ENCODE peak calls at places on chromosomes 1 and 21, in ten cellular contexts. D, G, B, V, W, N, L, X, M and I are unnamed samples.

GRCh38 chr1:36366091-36366661 is 19.5 kb downstream of the STK40 start:
- DNase-seq in D (peak), G (peak), B (peak), V (no peak), W (no peak), N (no peak), L (no peak), X (no peak), M (no peak), I (peak)

GRCh38 chr1:60277269-60277668 is 203.7 kb upstream of the C1orf87 start:
- DNase-seq in D (no peak), G (no peak), B (no peak), V (no peak), W (no peak), N (peak), L (no peak), X (no peak), M (no peak), I (no peak)

GRCh38 chr1:184994301-184994700 is 20.0 kb upstream of the NIBAN1 start:
- DNase-seq in D (no peak), G (no peak), B (no peak), V (no peak), W (no peak), N (no peak), L (no peak), X (no peak), M (no peak), I (no peak)

GRCh38 chr1:16979475-16980327 is 719 bp downstream of the MFAP2 start:
- DNase-seq in D (no peak), G (peak), B (no peak), V (no peak), W (no peak), N (no peak), L (no peak), X (no peak), M (peak), I (peak)

GRCh38 chr1:241711326-241711725 is 59.2 kb downstream of the WDR64 start:
- DNase-seq in D (no peak), G (no peak), B (peak), V (no peak), W (no peak), N (no peak), L (no peak), X (no peak), M (no peak), I (no peak)

GRCh38 chr21:37554661-37555379 is 188.2 kb downstream of the DYRK1A start:
- DNase-seq in D (no peak), G (no peak), B (no peak), V (no peak), W (no peak), N (no peak), L (no peak), X (no peak), M (no peak), I (no peak)

GRCh38 chr1:184062640-184063280 is 11.2 kb downstream of the TSEN15 start:
- DNase-seq in D (no peak), G (no peak), B (no peak), V (no peak), W (no peak), N (peak), L (no peak), X (no peak), M (no peak), I (no peak)

GRCh38 chr21:44871576-44872265 is 1.8 kb downstream of the PTTG1IP start:
- DNase-seq in D (peak), G (peak), B (peak), V (peak), W (no peak), N (no peak), L (peak), X (no peak), M (peak), I (no peak)